ENCODE peak calls at places on chromosomes 3 and 15, in four cellular contexts. Y is ELR, J is kidney tubule cell, W is GM04503. S is an unnamed sample.

GRCh38 chr15:99385865-99386264 is 134.6 kb downstream of the LRRC28 start:
- DNase-seq in Y (no peak), J (no peak), W (no peak), S (no peak)

GRCh38 chr3:43710607-43711006 is 19.9 kb downstream of the ABHD5 start:
- DNase-seq in Y (no peak), W (no peak), J (no peak), S (no peak)

GRCh38 chr3:13619661-13620230 is 70.8 kb downstream of the FBLN2 start:
- DNase-seq in J (no peak), Y (no peak), W (no peak), S (no peak)

GRCh38 chr3:36932979-36933378 is 11.9 kb downstream of the TRANK1 start:
- DNase-seq in J (no peak), Y (no peak), W (no peak), S (no peak)

GRCh38 chr3:86104154-86104553 is 886.8 kb downstream of the VGLL3 start:
- DNase-seq in W (no peak), Y (no peak), J (no peak), S (no peak)

GRCh38 chr15:79988448-79989117 is 17.6 kb upstream of the BCL2A1 start:
- DNase-seq in J (no peak), Y (no peak), W (no peak), S (no peak)

GRCh38 chr3:125231895-125232294 is 19.3 kb upstream of the SLC12A8 start:
- DNase-seq in W (peak; percentile 39), J (peak; percentile 46), Y (peak; percentile 90), S (no peak)

GRCh38 chr3:94293793-94294195 is 230.9 kb downstream of the NSUN3 start:
- DNase-seq in W (no peak), Y (no peak), J (peak; percentile 78), S (no peak)

GRCh38 chr3:155697542-155697941 is 47.3 kb downstream of the PLCH1 start:
- DNase-seq in J (no peak), Y (no peak), W (no peak), S (no peak)

GRCh38 chr3:168847293-168847883 is 751.7 kb upstream of the GOLIM4 start:
- DNase-seq in J (peak; percentile 48), W (no peak), Y (peak; percentile 68), S (no peak)

S was measured in AG09309.